ENCODE peak calls at places on chromosomes 12 and 14, in ten cellular contexts. L is cardiac muscle cell; T is CD8-positive, alpha-beta T cell; N is heart left ventricle; A is neural progenitor cell; J is fibroblast of lung; M is SK-N-SH; C is PC-3; F is astrocyte; Y is left ventricle myocardium inferior. V is an unnamed sample.

GRCh38 chr12:117048585-117048904 is 50.7 kb downstream of the TESC start:
- DNase-seq in L (no peak), T (no peak), N (no peak), A (no peak), J (no peak), M (no peak), C (no peak), F (no peak), Y (no peak), V (no peak)

GRCh38 chr12:80504389-80505153 is 60.5 kb downstream of the PTPRQ start:
- DNase-seq in L (no peak), T (no peak), N (no peak), A (no peak), J (no peak), M (no peak), C (no peak), F (no peak), Y (no peak), V (no peak)

GRCh38 chr12:15627995-15628945 is 160.9 kb downstream of the EPS8 start:
- DNase-seq in L (peak; percentile 66), T (no peak), N (no peak), A (no peak), J (peak; percentile 67), M (no peak), C (no peak), F (peak; percentile 65), Y (no peak), V (no peak)

GRCh38 chr12:75130811-75131210 is 78.8 kb downstream of the KCNC2 start:
- DNase-seq in L (no peak), T (no peak), N (no peak), A (no peak), J (no peak), M (no peak), C (no peak), F (no peak), Y (no peak), V (no peak)

GRCh38 chr14:42469637-42470426 is 863.2 kb downstream of the LRFN5 start:
- DNase-seq in L (peak; percentile 1), T (no peak), N (no peak), A (no peak), J (no peak), M (no peak), C (peak; percentile 45), F (no peak), Y (no peak), V (no peak)

GRCh38 chr14:51019089-51019488 is 74.8 kb upstream of the PYGL start:
- DNase-seq in L (peak; percentile 15), T (no peak), N (no peak), A (no peak), J (peak; percentile 62), M (no peak), C (no peak), F (peak; percentile 61), Y (no peak), V (no peak)

GRCh38 chr14:29643415-29644206 is 284.0 kb downstream of the PRKD1 start:
- DNase-seq in L (peak; percentile 76), T (no peak), N (no peak), A (no peak), J (peak; percentile 63), M (no peak), C (no peak), F (peak; percentile 56), Y (no peak), V (no peak)

GRCh38 chr12:9349888-9350885 is 142.0 kb upstream of the PZP start:
- DNase-seq in L (no peak), T (no peak), N (no peak), A (no peak), J (peak; percentile 32), M (no peak), C (peak; percentile 30), F (peak; percentile 23), Y (no peak), V (peak; percentile 36)

GRCh38 chr12:85466906-85467305 is 186.9 kb downstream of the ALX1 start:
- DNase-seq in L (no peak), T (no peak), N (no peak), A (no peak), J (peak; percentile 47), M (no peak), C (peak; percentile 66), F (peak; percentile 35), Y (no peak), V (no peak)

GRCh38 chr12:88579941-88580871 is at the start of gene KITLG:
- DNase-seq in L (peak; percentile 93), T (no peak), N (peak; percentile 89), A (peak; percentile 93), J (peak; percentile 86), M (peak; percentile 83), C (peak; percentile 91), F (peak; percentile 76), Y (peak; percentile 83), V (peak; percentile 85)

GRCh38 chr12:52518574-52519469 is 1.4 kb downstream of the KRT5 start:
- DNase-seq in L (no peak), T (no peak), N (no peak), A (no peak), J (no peak), M (no peak), C (no peak), F (no peak), Y (no peak), V (no peak)

GRCh38 chr12:89414851-89415250 is 62.5 kb upstream of the DUSP6 start:
- DNase-seq in L (peak; percentile 70), T (no peak), N (no peak), A (no peak), J (peak; percentile 75), M (no peak), C (peak; percentile 24), F (peak; percentile 66), Y (no peak), V (no peak)

GRCh38 chr14:74557691-74558090 is 54.3 kb downstream of the LTBP2 start:
- DNase-seq in L (no peak), T (no peak), N (no peak), A (no peak), J (no peak), M (no peak), C (no peak), F (no peak), Y (no peak), V (no peak)

GRCh38 chr14:39212034-39212433 is 21.7 kb upstream of the MIA2 start:
- DNase-seq in L (no peak), T (no peak), N (no peak), A (no peak), J (no peak), M (no peak), C (peak; percentile 51), F (no peak), Y (no peak), V (no peak)

GRCh38 chr14:37819155-37820015 is 224.0 kb downstream of the TTC6 start:
- DNase-seq in L (peak; percentile 46), T (no peak), N (no peak), A (no peak), J (peak; percentile 79), M (no peak), C (peak; percentile 53), F (peak; percentile 72), Y (no peak), V (no peak)

GRCh38 chr14:24432259-24433131 is 2.7 kb downstream of the KHNYN start:
- DNase-seq in L (no peak), T (no peak), N (no peak), A (no peak), J (no peak), M (peak; percentile 17), C (no peak), F (no peak), Y (no peak), V (peak; percentile 52)
- H3K27ac ChIP-seq in L (no peak overlapping the region), T (no peak overlapping the region), N (peak overlapping the region; percentile 96), A (no peak overlapping the region), J (no peak overlapping the region), M (no peak overlapping the region), C (peak overlapping the region; percentile 4), F (no peak overlapping the region), Y (peak overlapping the region; percentile 96), V (peak overlapping the region; percentile 99)

DNA sequence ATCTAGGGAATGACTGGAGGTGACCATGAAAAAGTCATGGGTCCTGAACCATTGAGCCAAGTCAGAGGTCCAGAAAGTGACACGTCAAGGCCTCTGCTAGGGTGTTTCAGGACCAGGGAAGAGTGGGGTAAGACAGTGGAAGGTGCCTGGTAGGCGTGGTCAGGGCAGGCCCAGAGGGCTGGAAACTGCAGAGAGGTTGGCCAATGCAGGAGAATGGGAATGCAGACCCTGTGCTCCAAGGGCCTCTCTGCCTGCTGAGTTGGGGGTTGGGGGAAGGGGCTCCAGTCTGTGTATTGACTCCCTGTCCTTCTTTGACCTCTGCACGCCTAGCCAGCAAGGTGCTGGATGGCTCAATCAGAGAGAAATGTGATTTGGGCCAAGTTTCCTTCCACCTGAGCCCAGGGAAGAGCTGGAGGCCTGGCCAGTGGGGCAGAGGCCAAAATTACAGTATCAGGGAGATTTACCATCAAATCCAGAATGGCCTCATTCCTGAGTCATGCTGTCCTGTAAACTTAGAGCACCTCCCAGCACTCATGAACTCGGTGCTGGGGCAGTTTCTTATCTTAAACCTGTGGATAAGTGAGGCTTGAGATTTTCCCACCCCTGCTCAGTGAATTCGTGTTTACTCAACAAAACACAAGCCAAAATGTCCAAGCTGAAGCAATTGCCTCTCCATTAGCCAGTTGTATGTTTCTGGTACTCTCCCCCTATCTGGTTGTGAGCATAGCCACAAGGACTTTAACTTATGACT is 24.4 kb downstream of the IRF2BPL start:
- DNase-seq in L (peak; percentile 55), T (no peak), N (peak; percentile 6), A (no peak), J (peak; percentile 72), M (no peak), C (peak; percentile 82), F (peak; percentile 65), Y (no peak), V (no peak)
- H3K4me1 ChIP-seq in L (peaks cover 20% of the 10 kb centered on the region), T (no peaks in the 10 kb centered on the region), N (peaks cover 33% of the 10 kb centered on the region), A (peaks cover 16% of the 10 kb centered on the region), J (no peaks in the 10 kb centered on the region), M (peaks cover 21% of the 10 kb centered on the region), C (peaks cover 60% of the 10 kb centered on the region), F (peaks cover 11% of the 10 kb centered on the region), Y (peaks cover 34% of the 10 kb centered on the region), V (peaks cover 8% of the 10 kb centered on the region)

GRCh38 chr14:56794088-56794556 is 16.2 kb downstream of the OTX2 start:
- DNase-seq in L (no peak), T (no peak), N (no peak), A (peak; percentile 55), J (no peak), M (no peak), C (no peak), F (no peak), Y (no peak), V (no peak)
- H3K4me3 ChIP-seq in L (no peak overlapping the region), T (no peak overlapping the region), N (no peak overlapping the region), A (peak overlapping the region; percentile 44), J (no peak overlapping the region), M (no peak overlapping the region), C (no peak overlapping the region), F (no peak overlapping the region), Y (no peak overlapping the region), V (no peak overlapping the region)

DNA sequence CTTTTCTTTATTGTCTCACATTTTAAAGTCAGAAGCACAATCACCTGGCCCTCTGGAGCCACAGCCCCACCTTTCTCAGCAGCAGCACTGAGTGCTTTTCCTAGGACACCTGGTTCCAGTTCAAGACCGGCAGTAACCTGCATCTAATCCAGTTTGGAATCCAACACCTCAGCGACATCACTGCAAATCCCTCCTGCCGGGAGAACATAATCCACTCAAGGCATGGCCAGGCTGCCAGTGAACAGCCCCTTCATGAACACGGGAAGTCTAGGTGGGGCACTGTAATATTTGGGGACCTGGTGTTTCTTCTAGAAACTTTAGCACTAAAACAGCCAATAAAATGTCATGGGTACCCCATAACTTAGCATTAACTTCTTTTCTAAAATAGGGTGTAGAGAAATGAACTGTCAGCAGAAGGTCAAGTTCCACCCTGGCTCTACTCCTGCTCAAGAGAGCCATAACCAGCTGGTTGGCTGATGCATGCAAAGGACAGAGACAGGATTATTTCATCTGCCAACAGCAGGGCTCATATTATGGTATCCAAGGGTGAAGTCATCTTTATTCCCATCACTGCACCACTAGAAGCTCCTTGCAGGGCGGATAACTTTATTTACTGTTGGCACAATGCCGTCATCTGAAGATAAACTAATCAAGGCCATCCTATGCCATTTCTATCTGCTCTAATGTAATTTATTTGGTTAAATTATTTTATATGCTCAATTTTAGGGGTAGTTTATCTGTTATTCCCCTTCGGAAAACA is 76.7 kb downstream of the TTC7B start:
- DNase-seq in L (no peak), T (no peak), N (no peak), A (no peak), J (no peak), M (peak; percentile 73), C (no peak), F (no peak), Y (no peak), V (no peak)
- H3K27ac ChIP-seq in L (no peak overlapping the region), T (no peak overlapping the region), N (no peak overlapping the region), A (no peak overlapping the region), J (no peak overlapping the region), M (peak overlapping the region; percentile 7), C (no peak overlapping the region), F (no peak overlapping the region), Y (peak overlapping the region; percentile 69), V (no peak overlapping the region)

V was measured in ovary.